ENCODE peak calls at places on chromosome 13, in nine cellular contexts. M is cardiac muscle cell, F is tibial artery, C is mammary epithelial cell, T is OCI-LY7, O is right atrium auricular region, V is A549, H is colonic mucosa, N is aorta. B is an unnamed sample.

GRCh38 chr13:90675129-90675528 is 672.4 kb upstream of the MIR17HG start:
- DNase-seq in C (no peak), T (no peak), V (no peak), F (no peak), M (no peak), N (no peak), H (no peak), O (no peak), B (no peak)

GRCh38 chr13:32549788-32550187 is 11.2 kb upstream of the N4BP2L2 start:
- DNase-seq in N (no peak), O (no peak), V (no peak), M (no peak), F (no peak), C (no peak), H (no peak), T (no peak), B (no peak)

GRCh38 chr13:50255639-50256038 is 240.4 kb downstream of the KCNRG start:
- DNase-seq in O (no peak), N (no peak), H (no peak), C (no peak), F (no peak), M (no peak), T (no peak), V (no peak), B (peak)

GRCh38 chr13:50129923-50130685 is 114.9 kb downstream of the KCNRG start:
- DNase-seq in V (peak), T (peak), F (peak), N (peak), H (peak), O (no peak), M (peak), C (no peak), B (no peak)

GRCh38 chr13:72774019-72774418 is 7.7 kb downstream of the DIS3 start:
- DNase-seq in O (no peak), H (no peak), C (peak), T (no peak), F (no peak), M (peak), N (no peak), V (no peak), B (no peak)

GRCh38 chr13:71522976-71523517 is 344.0 kb downstream of the DACH1 start:
- DNase-seq in O (no peak), C (no peak), H (no peak), T (no peak), M (no peak), N (no peak), V (no peak), F (no peak), B (no peak)

GRCh38 chr13:104854698-104855097 is 1680.8 kb downstream of the EFNB2 start:
- DNase-seq in T (no peak), H (no peak), O (no peak), C (no peak), V (no peak), N (no peak), M (no peak), F (no peak), B (no peak)

GRCh38 chr13:70237131-70237530 is 128.9 kb upstream of the KLHL1 start:
- DNase-seq in N (no peak), T (no peak), F (no peak), H (no peak), M (no peak), O (no peak), V (no peak), C (no peak), B (no peak)

GRCh38 chr13:79128158-79128557 is 277.9 kb downstream of the RBM26 start:
- DNase-seq in V (no peak), N (no peak), C (peak), H (no peak), T (no peak), O (no peak), M (peak), F (no peak), B (no peak)

GRCh38 chr13:84553252-84553651 is 671.0 kb upstream of the SLITRK1 start:
- DNase-seq in M (no peak), N (no peak), V (no peak), T (no peak), H (no peak), F (no peak), O (no peak), C (peak), B (no peak)

GRCh38 chr13:59480857-59481256 is 682.9 kb downstream of the DIAPH3 start:
- DNase-seq in N (no peak), O (no peak), T (no peak), C (no peak), F (no peak), V (no peak), H (no peak), M (no peak), B (no peak)

GRCh38 chr13:32007494-32007893 is 24.1 kb upstream of the FRY start:
- DNase-seq in T (no peak), M (no peak), C (no peak), F (no peak), V (no peak), H (no peak), N (no peak), O (no peak), B (no peak)

GRCh38 chr13:37226966-37227365 is 121.5 kb upstream of the CSNK1A1L start:
- DNase-seq in V (no peak), C (peak), O (no peak), N (no peak), F (no peak), T (no peak), M (peak), H (no peak), B (no peak)

GRCh38 chr13:46077260-46077659 is 24.7 kb upstream of the ZC3H13 start:
- DNase-seq in C (no peak), O (no peak), M (no peak), T (no peak), V (no peak), N (no peak), H (no peak), F (no peak), B (no peak)

GRCh38 chr13:76597868-76598267 is 288.3 kb downstream of the KCTD12 start:
- DNase-seq in O (no peak), N (no peak), H (no peak), M (no peak), C (no peak), T (no peak), V (no peak), F (no peak), B (no peak)

GRCh38 chr13:113932060-113932459 is 41.8 kb downstream of the C13orf46 start:
- DNase-seq in N (no peak), O (no peak), M (no peak), H (no peak), F (peak), C (no peak), V (no peak), T (no peak), B (no peak)

GRCh38 chr13:39910041-39910440 is 254.6 kb downstream of the COG6 start:
- DNase-seq in C (no peak), O (no peak), N (no peak), F (no peak), V (no peak), H (no peak), T (peak), M (no peak), B (no peak)

GRCh38 chr13:46622013-46622917 is 69.3 kb downstream of the LRCH1 start:
- DNase-seq in V (no peak), T (peak), N (no peak), C (no peak), M (no peak), O (no peak), H (no peak), F (no peak), B (no peak)

GRCh38 chr13:51707468-51707867 is 96.5 kb downstream of the DHRS12 start:
- DNase-seq in C (no peak), V (no peak), T (peak), O (no peak), M (no peak), F (no peak), N (no peak), H (no peak), B (no peak)

GRCh38 chr13:42780044-42780443 is 1.3 kb upstream of the FAM216B start:
- DNase-seq in V (no peak), H (no peak), N (no peak), F (no peak), M (no peak), O (no peak), T (no peak), C (no peak), B (no peak)

GRCh38 chr13:74414458-74414857 is 280.3 kb upstream of the KLF12 start:
- DNase-seq in H (no peak), C (no peak), F (no peak), T (no peak), V (no peak), M (no peak), N (no peak), O (no peak), B (no peak)

GRCh38 chr13:73519720-73520119 is 460.9 kb downstream of the KLF5 start:
- DNase-seq in F (no peak), H (no peak), V (no peak), M (no peak), C (no peak), N (no peak), T (no peak), O (no peak), B (no peak)

GRCh38 chr13:98570929-98571372 is 6.0 kb downstream of the STK24 start:
- DNase-seq in F (no peak), O (no peak), M (no peak), V (no peak), N (no peak), H (peak), C (peak), T (peak), B (peak)
- H3K4me3 ChIP-seq in F (peak), O (peak), M (no peak), V (peak), N (no peak), H (no peak), C (peak), T (peak), B (peak)

DNA sequence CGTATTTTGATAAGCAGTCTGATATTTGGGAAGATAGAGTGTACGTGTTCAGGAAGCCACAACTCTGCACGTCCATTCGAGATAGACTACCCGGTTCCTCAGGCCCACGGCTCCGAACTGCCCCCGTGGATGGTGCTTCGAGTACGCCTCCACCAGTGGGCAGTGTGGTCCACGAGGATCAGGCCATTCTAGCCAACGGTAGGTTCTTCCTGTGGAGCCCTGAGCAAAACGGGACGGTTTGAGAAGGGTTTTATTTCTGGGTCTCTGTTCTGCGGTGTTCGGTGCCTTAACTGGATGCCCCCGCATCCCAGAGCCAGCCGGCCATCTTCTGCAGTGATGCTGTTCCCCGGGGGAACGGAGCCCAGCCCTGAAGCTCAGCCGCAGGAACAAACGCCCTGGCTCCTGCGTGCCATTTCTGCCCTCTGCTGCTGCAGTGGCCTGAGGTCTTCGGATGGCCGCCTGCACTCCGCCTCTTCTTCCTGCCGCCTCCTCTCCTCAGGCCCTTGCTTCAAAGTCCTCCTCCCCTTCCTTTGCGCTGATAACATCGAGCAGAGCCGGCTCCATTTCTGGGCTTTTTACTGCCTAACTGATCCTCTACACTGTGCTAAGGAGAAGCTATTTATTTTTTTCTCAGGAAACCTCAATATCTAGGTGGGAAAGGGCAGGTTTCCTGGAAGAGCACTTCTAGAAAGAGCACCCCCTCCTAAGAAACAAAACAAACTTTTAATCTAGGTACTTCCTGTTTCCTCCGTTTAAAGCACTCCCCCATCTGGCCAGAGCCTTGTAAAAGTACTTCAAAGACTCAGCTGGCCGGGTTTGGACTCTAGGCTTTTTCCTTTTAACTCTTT is 36.2 kb upstream of the SLC46A3 start:
- DNase-seq in O (no peak), C (no peak), V (no peak), M (peak), F (no peak), N (no peak), T (peak), H (peak), B (peak)
- H3K27ac ChIP-seq in O (peak), C (no peak), V (peak), M (no peak), F (no peak), N (no peak), T (no peak), H (peak), B (no peak)

DNA sequence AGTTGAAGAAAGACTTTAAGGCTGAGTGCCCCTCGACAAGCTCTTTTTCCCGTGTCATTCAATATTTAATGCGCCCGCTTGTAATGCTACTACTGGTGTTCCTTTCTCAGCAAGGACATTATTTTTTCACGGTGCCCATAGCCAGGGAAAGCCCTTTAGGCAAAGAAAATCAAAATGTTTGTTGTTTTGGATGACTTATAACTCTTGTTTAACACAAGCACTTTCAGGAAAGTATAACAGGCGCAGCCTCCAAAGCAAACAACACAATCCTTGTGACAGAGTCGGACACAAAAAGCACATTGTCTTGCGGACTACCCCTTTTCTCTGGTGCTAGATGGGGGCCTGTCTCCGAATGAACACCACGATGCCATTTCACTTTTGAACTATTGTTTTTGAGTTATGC is 12.4 kb downstream of the ZIC5 start:
- DNase-seq in M (no peak), N (no peak), V (no peak), H (no peak), O (no peak), F (no peak), C (no peak), T (no peak), B (no peak)
- H3K4me3 ChIP-seq in M (no peak), N (no peak), V (no peak), H (no peak), O (no peak), F (no peak), C (no peak), T (no peak), B (no peak)

DNA sequence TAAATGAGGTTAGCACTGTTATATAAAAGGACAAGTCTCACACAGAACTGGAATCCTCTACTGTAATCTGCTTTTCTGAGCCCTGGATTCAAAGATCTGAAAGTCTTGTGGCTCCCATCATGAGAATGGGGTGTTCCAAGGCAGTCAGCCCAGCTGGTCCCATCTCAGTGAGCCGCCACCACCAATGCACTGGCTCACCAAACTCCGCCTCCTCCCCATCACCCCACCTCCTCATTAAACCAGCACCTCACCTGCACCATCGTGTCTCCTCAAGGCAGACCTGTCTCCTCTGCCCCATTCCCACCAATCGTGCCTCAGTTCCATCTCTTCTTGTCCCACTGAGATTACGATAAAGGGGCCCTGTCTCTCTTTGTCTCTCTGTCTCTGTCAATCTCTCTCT is 166.7 kb downstream of the USP12 start:
- DNase-seq in V (no peak), H (no peak), T (no peak), F (no peak), C (no peak), M (no peak), O (no peak), N (no peak), B (no peak)
- H3K27ac ChIP-seq in V (no peak), H (no peak), T (no peak), F (no peak), C (no peak), M (no peak), O (no peak), N (no peak), B (no peak)

DNA sequence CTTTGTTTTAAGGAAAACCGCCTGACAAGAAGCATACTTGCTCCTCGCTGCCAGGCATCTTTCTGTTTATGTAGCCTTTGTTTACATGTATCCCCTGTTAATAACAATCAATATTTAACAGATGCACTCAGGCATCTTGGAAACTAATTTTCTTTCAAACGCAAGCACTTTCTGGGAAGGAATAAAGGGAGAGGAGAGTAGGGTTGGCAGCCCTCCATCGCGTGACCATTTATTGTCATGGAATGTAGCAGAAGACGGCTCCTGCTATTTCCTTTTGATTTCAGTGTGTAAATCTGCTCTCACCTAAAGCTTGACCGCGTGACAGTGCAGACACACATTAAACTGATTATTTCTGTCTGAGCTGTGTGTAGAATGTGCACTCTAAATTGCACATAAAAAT is 223.3 kb upstream of the MAB21L1 start:
- DNase-seq in F (peak), H (no peak), T (no peak), C (no peak), N (no peak), M (peak), V (no peak), O (no peak), B (no peak)
- H3K4me3 ChIP-seq in F (peak), H (no peak), T (no peak), C (no peak), N (no peak), M (no peak), V (no peak), O (no peak), B (no peak)

DNA sequence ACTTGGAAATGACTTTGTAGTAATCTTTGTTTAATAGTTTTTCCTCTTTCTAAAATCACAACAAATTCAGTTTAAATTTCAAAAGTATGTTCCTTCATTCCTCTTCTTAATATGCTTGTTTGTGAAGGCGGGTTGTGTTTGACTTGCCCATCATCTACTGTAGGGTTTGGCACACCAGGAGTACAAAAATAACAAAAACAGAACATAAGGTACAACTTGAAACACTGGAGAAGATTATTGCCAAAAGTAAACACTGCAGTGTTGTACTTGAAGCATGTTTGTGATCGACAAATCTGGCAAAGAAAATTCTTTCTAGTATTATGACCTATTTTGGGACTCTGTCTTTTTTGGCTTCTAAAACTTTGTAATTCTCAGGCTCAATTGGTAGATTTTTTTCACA is 518.6 kb downstream of the SLITRK5 start:
- DNase-seq in N (no peak), T (no peak), H (no peak), V (no peak), C (no peak), O (no peak), F (no peak), M (no peak), B (no peak)
- H3K27ac ChIP-seq in N (no peak), T (no peak), H (no peak), V (no peak), C (no peak), O (no peak), F (no peak), M (no peak), B (no peak)

B was measured in small intestine.